ENCODE peak calls at places on chromosomes 11 and 22, in seven cellular contexts. One of them, this sample, is unnamed.

GRCh38 chr22:29359469-29359868 is 28.9 kb downstream of the AP1B1 start:
- DNase-seq in HCT116: peak; percentile 16
- DNase-seq in HepG2: peak; percentile 50
- DNase-seq in H1: no peak
- DNase-seq in SK-N-SH: peak; percentile 81
- DNase-seq in K562: peak; percentile 20
- DNase-seq in GM12878: no peak
- DNase-seq in this sample: peak; percentile 47

GRCh38 chr11:61996933-61997332 is 29.5 kb upstream of the FTH1 start:
- DNase-seq in SK-N-SH: no peak
- DNase-seq in H1: no peak
- DNase-seq in GM12878: no peak
- DNase-seq in HCT116: no peak
- DNase-seq in HepG2: peak; percentile 69
- DNase-seq in K562: no peak
- DNase-seq in this sample: no peak

GRCh38 chr11:9150944-9151343 is 59.5 kb upstream of the SCUBE2 start:
- DNase-seq in HCT116: no peak
- DNase-seq in GM12878: no peak
- DNase-seq in SK-N-SH: no peak
- DNase-seq in H1: no peak
- DNase-seq in HepG2: no peak
- DNase-seq in K562: no peak
- DNase-seq in this sample: no peak

GRCh38 chr11:134923441-134923840 is 511.4 kb upstream of the B3GAT1 start:
- DNase-seq in H1: no peak
- DNase-seq in HCT116: no peak
- DNase-seq in K562: no peak
- DNase-seq in HepG2: no peak
- DNase-seq in SK-N-SH: no peak
- DNase-seq in GM12878: no peak
- DNase-seq in this sample: no peak

GRCh38 chr11:116309446-116309845 is 463.3 kb downstream of the BUD13 start:
- DNase-seq in GM12878: no peak
- DNase-seq in HCT116: no peak
- DNase-seq in K562: no peak
- DNase-seq in SK-N-SH: no peak
- DNase-seq in H1: no peak
- DNase-seq in HepG2: no peak
- DNase-seq in this sample: no peak

GRCh38 chr22:30325065-30325720 is 1.5 kb downstream of the TBC1D10A start:
- DNase-seq in SK-N-SH: no peak
- DNase-seq in HCT116: no peak
- DNase-seq in H1: no peak
- DNase-seq in K562: no peak
- DNase-seq in HepG2: no peak
- DNase-seq in GM12878: no peak
- DNase-seq in this sample: no peak

GRCh38 chr11:933002-933820 is 7.5 kb downstream of the AP2A2 start:
- DNase-seq in HCT116: no peak
- DNase-seq in H1: no peak
- DNase-seq in GM12878: no peak
- DNase-seq in SK-N-SH: no peak
- DNase-seq in K562: no peak
- DNase-seq in HepG2: no peak
- DNase-seq in this sample: no peak

GRCh38 chr11:112963368-112963955 is 2.2 kb downstream of the NCAM1 start:
- DNase-seq in SK-N-SH: peak; percentile 88
- DNase-seq in GM12878: no peak
- DNase-seq in K562: no peak
- DNase-seq in HCT116: no peak
- DNase-seq in H1: no peak
- DNase-seq in HepG2: no peak
- DNase-seq in this sample: no peak

GRCh38 chr11:85619497-85619896 is 7.6 kb downstream of the DLG2 start:
- DNase-seq in K562: no peak
- DNase-seq in HepG2: no peak
- DNase-seq in GM12878: no peak
- DNase-seq in HCT116: no peak
- DNase-seq in H1: no peak
- DNase-seq in SK-N-SH: no peak
- DNase-seq in this sample: no peak

DNA sequence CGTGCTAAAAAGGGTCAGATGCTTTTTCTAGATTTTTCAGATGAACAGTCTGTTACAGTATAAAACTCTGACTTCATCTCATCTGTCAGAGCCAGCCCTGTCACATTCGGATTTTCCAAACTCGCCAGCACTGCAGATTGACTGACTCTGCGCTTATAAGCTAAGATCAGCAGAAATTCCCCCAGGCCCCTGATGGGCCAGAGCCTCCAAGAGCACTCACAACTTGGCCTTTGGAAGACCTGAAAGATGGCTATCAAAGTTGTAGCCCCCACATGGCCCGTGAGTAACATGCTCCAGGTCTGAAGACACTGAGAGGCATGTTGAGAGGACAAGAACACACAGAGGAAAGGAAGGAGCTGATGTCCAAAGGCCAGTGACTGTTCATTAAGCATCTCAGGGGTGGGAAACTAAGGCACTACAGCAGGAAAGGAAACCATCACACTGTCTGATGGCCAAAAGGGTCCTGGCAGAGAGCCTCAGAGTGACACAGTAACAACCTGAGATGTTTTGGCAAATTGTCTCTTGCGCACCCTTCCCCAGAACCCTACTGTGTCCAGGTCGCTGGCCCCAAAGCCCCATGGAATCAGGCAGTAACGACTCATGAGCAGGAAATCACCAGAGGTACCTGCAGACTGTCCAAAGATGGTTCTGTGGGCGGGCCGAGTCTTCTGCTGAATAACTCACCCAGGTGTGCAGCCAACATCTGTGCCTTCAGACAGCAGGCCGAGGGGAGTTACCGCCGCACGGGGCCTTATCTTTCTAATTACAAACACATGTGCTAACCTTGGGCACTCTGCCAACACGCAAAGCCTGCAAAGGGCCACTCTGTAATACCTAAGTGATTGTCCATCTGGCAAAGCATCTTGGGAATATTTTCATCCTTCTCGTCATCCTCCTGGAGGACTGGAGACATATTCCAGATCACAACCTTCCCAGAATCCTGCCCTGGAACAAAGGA is 23.6 kb downstream of the HIRA start:
- DNase-seq in GM12878: no peak
- DNase-seq in SK-N-SH: peak; percentile 76
- DNase-seq in H1: no peak
- DNase-seq in K562: peak; percentile 90
- DNase-seq in HCT116: no peak
- DNase-seq in HepG2: no peak
- DNase-seq in this sample: no peak
- TF ChIP-seq JUND in GM12878: no peak
- TF ChIP-seq JUND in SK-N-SH: no peak
- TF ChIP-seq JUND in H1: no peak
- TF ChIP-seq JUND in K562: peak; percentile 37
- TF ChIP-seq JUND in HCT116: no peak
- TF ChIP-seq JUND in HepG2: no peak
- TF ChIP-seq JUND in this sample: no peak

DNA sequence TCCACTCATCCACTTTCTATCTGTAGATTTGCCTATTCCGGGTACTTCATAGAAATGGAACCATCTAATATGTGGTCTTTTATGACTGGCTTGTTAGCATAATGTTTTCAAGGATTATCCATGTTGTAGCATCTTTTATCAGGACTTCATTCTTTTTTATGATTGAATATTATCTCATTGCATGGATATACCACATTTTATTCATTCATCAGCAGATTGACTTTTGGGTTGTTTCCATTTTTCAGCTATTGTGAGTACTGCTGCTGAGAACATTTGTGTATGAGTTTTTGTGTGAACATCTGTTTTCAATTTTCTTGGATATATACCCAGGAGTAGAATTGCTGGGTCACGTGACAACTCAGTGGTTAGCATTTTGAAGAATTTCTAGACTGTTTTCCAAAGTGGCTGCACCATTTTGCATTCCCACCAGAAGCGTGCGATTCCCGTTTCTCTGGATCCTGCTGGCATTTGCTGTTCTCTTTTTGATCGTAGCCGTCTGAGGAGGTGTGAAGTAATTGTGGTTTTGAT is 8.9 kb downstream of the DERL3 start:
- DNase-seq in GM12878: no peak
- DNase-seq in HCT116: no peak
- DNase-seq in K562: no peak
- DNase-seq in SK-N-SH: peak; percentile 35
- DNase-seq in HepG2: no peak
- DNase-seq in H1: no peak
- DNase-seq in this sample: no peak
- TF ChIP-seq JUND in GM12878: no peak
- TF ChIP-seq JUND in HCT116: no peak
- TF ChIP-seq JUND in K562: no peak
- TF ChIP-seq JUND in SK-N-SH: no peak
- TF ChIP-seq JUND in HepG2: no peak
- TF ChIP-seq JUND in H1: no peak
- TF ChIP-seq JUND in this sample: no peak

DNA sequence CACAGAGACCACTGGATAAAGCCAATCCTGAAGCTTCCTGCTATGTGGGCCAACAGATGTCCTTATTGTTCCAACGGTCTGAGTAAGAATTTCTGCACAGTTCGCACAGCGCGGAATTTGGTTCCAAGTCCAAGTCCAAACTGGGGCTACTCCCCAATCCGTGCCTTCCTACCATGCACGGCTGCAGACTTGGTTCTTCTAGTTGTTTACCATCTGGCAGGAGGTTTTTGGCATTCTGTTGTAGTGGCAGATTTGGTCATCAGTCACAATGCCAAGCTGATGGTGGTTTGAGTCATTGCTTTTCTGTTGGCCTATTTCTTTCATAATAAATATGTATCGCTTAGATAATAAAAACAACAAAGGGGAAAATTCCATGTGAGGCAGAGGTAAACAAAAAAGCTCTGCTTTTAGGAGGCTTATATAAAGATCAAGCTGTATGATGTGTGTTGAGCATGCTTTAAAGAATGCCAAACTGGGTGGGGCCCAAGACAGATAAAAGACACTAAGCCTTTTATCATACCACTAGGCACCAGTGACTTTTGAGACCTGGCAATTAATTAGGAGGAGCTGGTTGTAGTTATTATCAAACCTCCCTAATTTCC is 52.5 kb upstream of the SYN3 start:
- DNase-seq in GM12878: no peak
- DNase-seq in SK-N-SH: no peak
- DNase-seq in H1: no peak
- DNase-seq in HCT116: no peak
- DNase-seq in HepG2: no peak
- DNase-seq in K562: no peak
- DNase-seq in this sample: no peak
- TF ChIP-seq JUND in GM12878: no peak
- TF ChIP-seq JUND in SK-N-SH: no peak
- TF ChIP-seq JUND in H1: no peak
- TF ChIP-seq JUND in HCT116: no peak
- TF ChIP-seq JUND in HepG2: no peak
- TF ChIP-seq JUND in K562: no peak
- TF ChIP-seq JUND in this sample: no peak

GRCh38 chr11:34916810-34917780 is 677 bp downstream of the PDHX start:
- DNase-seq in SK-N-SH: no peak
- DNase-seq in HepG2: no peak
- DNase-seq in GM12878: no peak
- DNase-seq in HCT116: peak; percentile 34
- DNase-seq in H1: no peak
- DNase-seq in K562: peak; percentile 25
- DNase-seq in this sample: no peak
- TF ChIP-seq JUND in SK-N-SH: no peak
- TF ChIP-seq JUND in HepG2: no peak
- TF ChIP-seq JUND in GM12878: no peak
- TF ChIP-seq JUND in HCT116: no peak
- TF ChIP-seq JUND in H1: no peak
- TF ChIP-seq JUND in K562: no peak
- TF ChIP-seq JUND in this sample: no peak